ENCODE peak calls at places on chromosomes 13 and 19, in four cellular contexts. C is GM12865, F is cardiac muscle cell, E is PC-3. Y is an unnamed sample.

GRCh38 chr13:73717632-73718031 is 416.6 kb downstream of the KLF12 start:
- DNase-seq in E (peak; percentile 45), F (no peak), C (no peak), Y (no peak)

GRCh38 chr19:33905937-33906577 is 109.4 kb downstream of the KCTD15 start:
- DNase-seq in F (peak; percentile 45), E (peak; percentile 57), C (peak; percentile 12), Y (peak; percentile 86)

GRCh38 chr19:11018179-11018578 is 57.3 kb downstream of the SMARCA4 start:
- DNase-seq in F (no peak), E (no peak), C (no peak), Y (peak; percentile 45)

GRCh38 chr19:58097783-58098681 is at the start of gene ZSCAN18:
- DNase-seq in C (peak; percentile 89), E (no peak), F (peak; percentile 99), Y (peak; percentile 9)

GRCh38 chr19:3785464-3785937 is 680 bp downstream of the MATK start:
- DNase-seq in C (no peak), F (no peak), E (no peak), Y (no peak)

GRCh38 chr13:32761472-32761871 is 175.2 kb downstream of the PDS5B start:
- DNase-seq in E (no peak), C (no peak), F (no peak), Y (no peak)

GRCh38 chr19:31110331-31110730 is 238.9 kb downstream of the TSHZ3 start:
- DNase-seq in C (no peak), F (peak; percentile 41), E (no peak), Y (no peak)

GRCh38 chr13:102571075-102571474 is 25.7 kb upstream of the TPP2 start:
- DNase-seq in F (peak; percentile 10), C (no peak), E (peak; percentile 18), Y (no peak)

GRCh38 chr13:33089311-33089710 is 73.1 kb downstream of the KL start:
- DNase-seq in E (no peak), F (no peak), C (no peak), Y (no peak)

GRCh38 chr19:18049390-18049789 is 37.3 kb downstream of the IL12RB1 start:
- DNase-seq in C (no peak), E (no peak), F (no peak), Y (no peak)

GRCh38 chr13:82636119-82636518 is 1246.2 kb downstream of the SLITRK1 start:
- DNase-seq in E (peak; percentile 65), C (no peak), F (no peak), Y (no peak)

GRCh38 chr13:54640719-54641118 is 1612.1 kb downstream of the OLFM4 start:
- DNase-seq in C (no peak), F (peak; percentile 11), E (no peak), Y (no peak)

GRCh38 chr13:26320766-26321165 is 66.8 kb downstream of the CDK8 start:
- DNase-seq in F (no peak), C (no peak), E (no peak), Y (no peak)

GRCh38 chr13:66218583-66218982 is 1011.6 kb downstream of the PCDH9 start:
- DNase-seq in E (no peak), C (no peak), F (no peak), Y (no peak)

GRCh38 chr13:43389573-43389972 is 366.2 kb downstream of the DNAJC15 start:
- DNase-seq in E (no peak), C (no peak), F (no peak), Y (no peak)

GRCh38 chr13:95607363-95607762 is 37.1 kb downstream of the DZIP1 start:
- DNase-seq in E (peak; percentile 78), C (no peak), F (no peak), Y (no peak)

GRCh38 chr19:35730326-35730725 is 11.9 kb downstream of the IGFLR1 start:
- DNase-seq in F (no peak), E (no peak), C (no peak), Y (no peak)

GRCh38 chr19:4454952-4455738 is 2.4 kb downstream of the UBXN6 start:
- DNase-seq in F (no peak), C (no peak), E (no peak), Y (no peak)

GRCh38 chr13:67097856-67098255 is 132.3 kb downstream of the PCDH9 start:
- DNase-seq in E (no peak), F (no peak), C (no peak), Y (no peak)

GRCh38 chr19:13260883-13261653 is 110.9 kb downstream of the IER2 start:
- DNase-seq in C (peak; percentile 90), F (no peak), E (peak; percentile 98), Y (no peak)

GRCh38 chr13:49436890-49437289 is 7.0 kb downstream of the CAB39L start:
- DNase-seq in C (no peak), F (peak; percentile 8), E (peak; percentile 38), Y (peak; percentile 28)

GRCh38 chr19:58007285-58007684 is 4.7 kb upstream of the ZNF606 start:
- DNase-seq in E (no peak), C (no peak), F (peak; percentile 34), Y (peak; percentile 21)

GRCh38 chr13:113956571-113956970 is 17.3 kb downstream of the C13orf46 start:
- DNase-seq in F (no peak), E (no peak), C (no peak), Y (no peak)

GRCh38 chr19:6587998-6588507 is 2.9 kb downstream of the CD70 start:
- DNase-seq in C (peak; percentile 76), F (no peak), E (no peak), Y (no peak)

GRCh38 chr19:2164020-2164988 is 571 bp downstream of the DOT1L start:
- DNase-seq in E (no peak), F (peak; percentile 48), C (peak; percentile 39), Y (no peak)

GRCh38 chr19:2494447-2495129 is 18.7 kb downstream of the GADD45B start:
- DNase-seq in F (peak; percentile 64), C (peak; percentile 64), E (peak; percentile 61), Y (no peak)

GRCh38 chr19:41927810-41928192 is 448 bp downstream of the ERFL start:
- DNase-seq in F (no peak), E (no peak), C (no peak), Y (no peak)

Y was measured in Caco-2.